ENCODE peak calls at places on chromosomes 16 and 17, in seven cellular contexts. F, T, I, M, L, J and P are unnamed samples.

GRCh38 chr16:78224342-78224741 is 124.9 kb downstream of the WWOX start:
- DNase-seq in F (no peak), T (no peak), I (no peak), M (no peak), L (no peak), J (no peak), P (no peak)

GRCh38 chr17:48297825-48298224 is 132.2 kb downstream of the SKAP1 start:
- DNase-seq in F (no peak), T (no peak), I (no peak), M (no peak), L (no peak), J (no peak), P (no peak)

GRCh38 chr17:45104497-45104896 is 27.8 kb downstream of the PLCD3 start:
- DNase-seq in F (no peak), T (no peak), I (no peak), M (no peak), L (no peak), J (no peak), P (no peak)

GRCh38 chr17:56908061-56908542 is 5.7 kb downstream of the TRIM25 start:
- DNase-seq in F (no peak), T (no peak), I (no peak), M (no peak), L (no peak), J (peak), P (no peak)

GRCh38 chr17:57419940-57420522 is 163.7 kb downstream of the MSI2 start:
- DNase-seq in F (no peak), T (no peak), I (no peak), M (no peak), L (no peak), J (no peak), P (no peak)

GRCh38 chr16:12079411-12079965 is 103.0 kb downstream of the SNX29 start:
- DNase-seq in F (no peak), T (no peak), I (no peak), M (no peak), L (no peak), J (no peak), P (no peak)

GRCh38 chr16:17374668-17375255 is 96.0 kb downstream of the XYLT1 start:
- DNase-seq in F (no peak), T (no peak), I (no peak), M (no peak), L (no peak), J (no peak), P (no peak)

GRCh38 chr17:29828676-29829291 is 101.2 kb downstream of the SSH2 start:
- DNase-seq in F (no peak), T (no peak), I (no peak), M (no peak), L (no peak), J (no peak), P (no peak)

GRCh38 chr16:47888142-47888541 is 267.7 kb downstream of the ABCC12 start:
- DNase-seq in F (peak), T (peak), I (no peak), M (peak), L (peak), J (peak), P (peak)

GRCh38 chr17:50268040-50268439 is 6.2 kb upstream of the TMEM92 start:
- DNase-seq in F (peak), T (no peak), I (no peak), M (no peak), L (no peak), J (no peak), P (no peak)

GRCh38 chr17:50265690-50266306 is 8.5 kb upstream of the TMEM92 start:
- DNase-seq in F (peak), T (no peak), I (no peak), M (no peak), L (no peak), J (no peak), P (no peak)

GRCh38 chr17:50267074-50267841 is 7.0 kb upstream of the TMEM92 start:
- DNase-seq in F (no peak), T (peak), I (no peak), M (no peak), L (no peak), J (no peak), P (no peak)

GRCh38 chr17:50265212-50265611 is 9.1 kb upstream of the TMEM92 start:
- DNase-seq in F (no peak), T (no peak), I (no peak), M (no peak), L (no peak), J (no peak), P (no peak)

DNA sequence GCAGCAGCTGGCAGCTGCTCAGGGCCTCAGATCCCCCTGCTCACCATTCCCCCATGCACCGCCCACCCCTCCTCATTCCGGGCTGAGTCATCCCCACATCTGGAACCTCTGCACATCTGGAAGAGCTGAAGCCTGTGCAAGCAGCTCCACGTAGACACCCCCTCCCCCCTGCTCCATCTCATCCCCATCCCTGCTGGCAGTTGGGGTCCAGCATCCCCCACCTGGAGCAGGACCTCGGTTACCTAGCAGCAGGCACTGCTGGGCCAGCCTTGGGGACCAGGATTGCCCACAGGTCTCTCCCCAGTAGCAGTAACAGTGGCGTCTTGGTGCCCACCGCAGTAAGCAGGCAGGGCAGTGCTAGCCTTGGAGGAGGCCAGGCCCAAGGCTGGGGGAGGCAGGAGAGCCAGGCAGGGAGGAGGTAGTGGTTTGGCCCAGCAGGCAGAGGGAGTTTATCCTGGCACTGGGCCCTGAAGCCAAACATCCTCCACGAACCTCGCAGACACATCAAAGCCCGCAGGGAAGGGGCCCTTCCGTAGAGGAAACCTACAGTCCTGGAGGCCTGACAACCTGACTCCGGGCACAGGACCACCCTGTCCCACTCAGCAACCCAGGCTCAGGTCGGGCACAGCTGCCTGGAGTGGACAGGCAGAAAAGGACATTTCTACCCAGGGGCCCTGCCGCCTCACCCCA is 7.7 kb upstream of the TMEM92 start:
- DNase-seq in F (peak), T (peak), I (no peak), M (peak), L (no peak), J (no peak), P (no peak)
- H3K9ac ChIP-seq in F (no peak), T (peak), I (no peak), M (peak), L (no peak), J (no peak), P (no peak)

DNA sequence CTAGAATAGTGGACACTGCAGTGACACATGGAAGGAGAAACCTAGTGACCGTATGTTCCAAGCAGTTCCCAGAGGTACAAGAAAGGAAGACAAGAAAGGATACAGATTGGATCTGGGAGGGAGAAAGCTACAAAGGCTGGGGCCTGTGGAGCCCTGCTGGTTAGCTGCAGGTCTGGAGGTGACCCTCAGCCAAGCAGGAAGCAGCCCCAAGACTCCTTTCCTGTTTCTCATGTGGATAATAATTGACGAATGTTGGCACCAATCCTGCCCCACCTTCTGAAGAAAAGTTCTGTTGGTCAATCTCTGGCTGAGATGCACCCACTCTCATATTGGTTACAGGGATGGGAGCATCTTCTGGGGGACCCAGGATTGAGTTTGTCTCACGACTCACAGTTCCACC is 99.8 kb downstream of the SHISA6 start:
- DNase-seq in F (no peak), T (no peak), I (no peak), M (no peak), L (no peak), J (no peak), P (no peak)
- H4K8ac ChIP-seq in F (no peak), T (no peak), I (no peak), M (no peak), L (no peak), J (no peak), P (no peak)

GRCh38 chr17:50799582-50799981 is 32.3 kb upstream of the ANKRD40CL start:
- DNase-seq in F (no peak), T (no peak), I (no peak), M (no peak), L (no peak), J (no peak), P (peak)
- H3K23ac ChIP-seq in F (no peak), T (no peak), I (no peak), M (no peak), L (no peak), J (no peak), P (no peak)

DNA sequence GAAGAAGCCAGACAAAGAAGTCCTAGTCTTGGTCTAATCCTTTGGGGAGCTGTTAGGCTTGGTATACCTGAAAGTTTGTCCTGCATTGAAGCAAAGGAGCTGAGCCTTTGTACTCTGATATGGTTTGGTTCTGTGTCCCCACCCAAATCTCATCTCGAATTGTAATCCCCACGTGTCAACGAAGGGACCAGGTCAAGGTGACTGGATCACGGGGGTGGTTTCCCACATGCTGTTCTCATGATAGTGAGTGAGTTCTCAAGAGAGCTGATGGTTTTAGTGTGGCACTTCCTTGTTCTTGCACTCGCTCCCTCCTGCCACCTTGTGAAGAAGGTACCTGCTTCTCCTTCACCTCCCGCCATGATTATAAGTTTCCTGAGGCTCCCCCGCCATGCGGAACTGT is 33.6 kb downstream of the FAM20A start:
- DNase-seq in F (no peak), T (no peak), I (no peak), M (no peak), L (no peak), J (no peak), P (no peak)
- H3K9ac ChIP-seq in F (no peak), T (no peak), I (no peak), M (no peak), L (no peak), J (no peak), P (no peak)

DNA sequence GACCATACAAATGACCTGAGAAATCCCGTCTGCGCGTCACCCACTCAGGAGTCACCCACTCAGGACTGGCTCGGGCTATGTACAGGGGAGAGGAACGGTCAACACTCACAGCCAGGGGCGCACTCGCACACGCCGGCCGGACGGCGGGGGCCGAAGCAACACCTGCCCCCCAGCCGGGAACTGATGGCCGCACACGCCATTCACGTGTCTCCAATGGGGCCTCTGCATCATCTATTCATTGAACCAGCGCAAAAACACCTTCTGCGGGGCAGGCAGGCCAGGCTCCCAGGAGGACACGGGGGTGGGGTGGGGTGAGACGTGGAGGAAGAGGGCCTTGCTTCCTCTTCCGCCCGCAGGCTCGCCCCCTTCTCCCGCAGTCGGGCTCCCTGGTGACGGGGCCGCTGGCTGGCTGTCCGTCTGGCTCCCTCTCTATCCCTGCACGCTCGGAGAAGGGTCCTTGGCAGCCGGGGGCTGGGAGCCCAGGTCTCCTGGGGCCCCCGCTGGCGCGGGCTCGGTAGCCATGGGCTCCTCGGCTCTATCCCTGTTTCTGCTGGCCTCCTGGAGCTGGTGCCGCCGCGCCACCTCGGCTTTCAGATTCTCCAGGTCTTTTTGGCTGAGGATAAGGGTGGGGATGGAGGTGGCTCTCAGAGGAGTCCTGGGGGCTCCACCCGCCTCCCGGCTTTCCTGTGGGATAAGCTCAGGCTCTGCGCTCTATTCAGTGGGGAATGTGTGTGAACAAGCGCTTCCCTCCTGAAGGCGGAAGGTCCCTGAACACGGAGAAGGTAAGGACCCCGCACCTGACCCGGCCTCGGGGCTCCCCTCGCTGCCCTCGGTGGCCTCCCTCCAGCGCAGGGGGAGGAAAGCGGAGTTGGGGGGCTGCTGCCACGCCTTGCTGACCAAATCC is 21.1 kb downstream of the CLUH start:
- DNase-seq in F (peak), T (no peak), I (no peak), M (no peak), L (no peak), J (no peak), P (no peak)
- H4K8ac ChIP-seq in F (no peak), T (no peak), I (no peak), M (no peak), L (no peak), J (no peak), P (no peak)

GRCh38 chr16:10388987-10389386 is 3.1 kb downstream of the ATF7IP2 start:
- DNase-seq in F (no peak), T (no peak), I (no peak), M (no peak), L (no peak), J (no peak), P (no peak)

GRCh38 chr16:10386517-10387377 is 886 bp downstream of the ATF7IP2 start:
- DNase-seq in F (no peak), T (peak), I (no peak), M (peak), L (no peak), J (peak), P (peak)

GRCh38 chr16:10385725-10386516 is at the start of gene ATF7IP2:
- DNase-seq in F (peak), T (peak), I (peak), M (peak), L (peak), J (peak), P (peak)

GRCh38 chr16:10390330-10390729 is 4.5 kb downstream of the ATF7IP2 start:
- DNase-seq in F (no peak), T (no peak), I (no peak), M (no peak), L (no peak), J (no peak), P (no peak)

GRCh38 chr16:10387378-10387681 is 1.5 kb downstream of the ATF7IP2 start:
- DNase-seq in F (no peak), T (no peak), I (no peak), M (no peak), L (no peak), J (peak), P (no peak)
- H3K23ac ChIP-seq in F (no peak), T (no peak), I (no peak), M (no peak), L (no peak), J (no peak), P (no peak)

DNA sequence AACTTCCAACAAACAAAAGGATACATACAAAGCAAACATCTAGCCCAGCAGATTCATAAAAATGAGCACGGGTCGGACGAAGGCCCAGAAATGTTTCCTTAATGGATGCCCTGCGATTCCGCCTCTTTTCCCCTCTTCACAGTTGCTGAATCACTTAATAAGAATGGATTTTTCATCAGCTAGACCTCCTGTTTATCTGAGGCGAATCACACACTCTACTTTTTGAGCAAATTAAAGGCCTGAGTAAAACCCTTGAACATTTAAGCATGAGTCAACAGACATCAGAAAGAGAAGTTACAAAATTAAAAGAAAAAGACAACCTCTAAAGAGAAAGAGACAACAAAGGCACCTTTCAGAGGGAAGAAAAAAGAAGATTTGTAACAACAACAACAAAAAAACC is 44.7 kb downstream of the HS3ST3A1 start:
- DNase-seq in F (no peak), T (peak), I (no peak), M (peak), L (no peak), J (no peak), P (no peak)
- H3K9ac ChIP-seq in F (no peak), T (peak), I (no peak), M (peak), L (no peak), J (no peak), P (no peak)